ENCODE peak calls at places on chromosome 2, in nine cellular contexts. One of them, this sample, is unnamed.
A peak's percentile ranks its signal among the peaks of the same experiment; 100 is the strongest.

GRCh38 chr2:109207201-109207600 is 78.2 kb downstream of the SH3RF3 start:
- DNase-seq in heart right ventricle: no peak
- DNase-seq in keratinocyte: no peak
- DNase-seq in CD8-positive, alpha-beta memory T cell: no peak
- DNase-seq in hepatocyte: no peak
- DNase-seq in psoas muscle: no peak
- DNase-seq in RWPE1: no peak
- DNase-seq in endothelial cell of umbilical vein: no peak
- DNase-seq in CD4-positive, alpha-beta T cell: no peak
- DNase-seq in this sample: no peak

GRCh38 chr2:75099521-75099922 is 99.8 kb downstream of the TACR1 start:
- DNase-seq in keratinocyte: no peak
- DNase-seq in hepatocyte: no peak
- DNase-seq in RWPE1: no peak
- DNase-seq in psoas muscle: no peak
- DNase-seq in CD4-positive, alpha-beta T cell: no peak
- DNase-seq in CD8-positive, alpha-beta memory T cell: no peak
- DNase-seq in heart right ventricle: no peak
- DNase-seq in endothelial cell of umbilical vein: no peak
- DNase-seq in this sample: no peak

GRCh38 chr2:161207941-161208340 is 47.7 kb downstream of the TANK start:
- DNase-seq in RWPE1: no peak
- DNase-seq in keratinocyte: no peak
- DNase-seq in CD8-positive, alpha-beta memory T cell: no peak
- DNase-seq in heart right ventricle: no peak
- DNase-seq in hepatocyte: no peak
- DNase-seq in psoas muscle: no peak
- DNase-seq in CD4-positive, alpha-beta T cell: no peak
- DNase-seq in endothelial cell of umbilical vein: peak; percentile 77
- DNase-seq in this sample: no peak

GRCh38 chr2:9979977-9980376 is 28.5 kb downstream of the GRHL1 start:
- DNase-seq in CD8-positive, alpha-beta memory T cell: no peak
- DNase-seq in CD4-positive, alpha-beta T cell: no peak
- DNase-seq in RWPE1: no peak
- DNase-seq in endothelial cell of umbilical vein: no peak
- DNase-seq in heart right ventricle: no peak
- DNase-seq in psoas muscle: no peak
- DNase-seq in keratinocyte: no peak
- DNase-seq in hepatocyte: no peak
- DNase-seq in this sample: no peak

GRCh38 chr2:74457549-74458131 is 598 bp upstream of the WBP1 start:
- DNase-seq in RWPE1: peak; percentile 48
- DNase-seq in heart right ventricle: peak; percentile 63
- DNase-seq in hepatocyte: peak; percentile 91
- DNase-seq in endothelial cell of umbilical vein: no peak
- DNase-seq in psoas muscle: peak; percentile 77
- DNase-seq in keratinocyte: no peak
- DNase-seq in CD8-positive, alpha-beta memory T cell: peak; percentile 79
- DNase-seq in CD4-positive, alpha-beta T cell: peak; percentile 70
- DNase-seq in this sample: peak; percentile 54

GRCh38 chr2:8178916-8179315 is 502.9 kb upstream of the ID2 start:
- DNase-seq in CD8-positive, alpha-beta memory T cell: no peak
- DNase-seq in endothelial cell of umbilical vein: no peak
- DNase-seq in keratinocyte: no peak
- DNase-seq in psoas muscle: no peak
- DNase-seq in heart right ventricle: no peak
- DNase-seq in RWPE1: no peak
- DNase-seq in hepatocyte: no peak
- DNase-seq in CD4-positive, alpha-beta T cell: no peak
- DNase-seq in this sample: no peak

GRCh38 chr2:128003463-128003862 is 24.4 kb downstream of the SAP130 start:
- DNase-seq in endothelial cell of umbilical vein: no peak
- DNase-seq in CD8-positive, alpha-beta memory T cell: no peak
- DNase-seq in RWPE1: no peak
- DNase-seq in hepatocyte: no peak
- DNase-seq in keratinocyte: no peak
- DNase-seq in psoas muscle: no peak
- DNase-seq in heart right ventricle: no peak
- DNase-seq in CD4-positive, alpha-beta T cell: no peak
- DNase-seq in this sample: no peak

GRCh38 chr2:136139601-136140000 is 21.7 kb upstream of the CXCR4 start:
- DNase-seq in keratinocyte: no peak
- DNase-seq in hepatocyte: no peak
- DNase-seq in RWPE1: no peak
- DNase-seq in heart right ventricle: no peak
- DNase-seq in psoas muscle: no peak
- DNase-seq in CD8-positive, alpha-beta memory T cell: no peak
- DNase-seq in endothelial cell of umbilical vein: no peak
- DNase-seq in CD4-positive, alpha-beta T cell: no peak
- DNase-seq in this sample: no peak

DNA sequence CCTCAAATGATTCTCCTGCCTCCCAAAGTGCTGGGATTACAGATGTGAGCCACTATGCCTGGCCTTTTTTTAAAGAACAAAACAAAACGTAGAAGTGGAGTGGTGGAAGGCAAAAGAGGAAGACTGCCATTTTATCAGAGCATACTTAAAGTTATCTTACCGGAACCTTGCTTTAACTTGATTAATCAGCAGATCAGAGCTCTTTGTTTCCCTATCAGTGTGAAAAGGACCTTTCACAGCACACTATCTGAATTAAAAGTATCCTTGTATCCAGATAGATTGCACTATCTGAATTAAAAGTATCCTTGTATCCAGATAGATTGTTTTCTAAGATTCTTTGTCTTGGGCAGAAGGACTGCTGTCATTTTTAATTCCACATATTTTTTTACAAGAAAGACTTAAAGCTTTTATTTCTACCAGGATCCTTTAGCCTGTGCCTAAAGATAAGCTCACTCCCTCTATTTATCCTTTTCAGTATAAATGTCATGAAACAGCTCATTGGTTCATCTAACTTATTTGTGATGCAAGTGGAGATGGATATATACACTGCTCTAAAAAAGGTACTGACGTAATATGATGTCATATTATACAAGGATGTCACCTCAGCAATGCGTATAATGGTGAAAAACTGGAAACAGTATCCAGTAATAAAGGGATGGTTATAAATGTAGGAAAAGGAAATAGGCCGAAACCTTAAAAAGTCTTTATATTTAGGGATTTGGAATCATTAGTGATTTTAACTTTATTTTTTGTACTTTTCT is 17.8 kb downstream of the GMCL1 start:
- DNase-seq in keratinocyte: no peak
- DNase-seq in CD4-positive, alpha-beta T cell: no peak
- DNase-seq in hepatocyte: no peak
- DNase-seq in CD8-positive, alpha-beta memory T cell: no peak
- DNase-seq in heart right ventricle: no peak
- DNase-seq in RWPE1: no peak
- DNase-seq in endothelial cell of umbilical vein: no peak
- DNase-seq in psoas muscle: no peak
- DNase-seq in this sample: no peak
- H3K27ac ChIP-seq in keratinocyte: no peak overlapping the region
- H3K27ac ChIP-seq in CD4-positive, alpha-beta T cell: no peak overlapping the region
- H3K27ac ChIP-seq in hepatocyte: no peak overlapping the region
- H3K27ac ChIP-seq in CD8-positive, alpha-beta memory T cell: no peak overlapping the region
- H3K27ac ChIP-seq in heart right ventricle: no peak overlapping the region
- H3K27ac ChIP-seq in RWPE1: no peak overlapping the region
- H3K27ac ChIP-seq in endothelial cell of umbilical vein: no peak overlapping the region
- H3K27ac ChIP-seq in psoas muscle: no peak overlapping the region
- H3K27ac ChIP-seq in this sample: no peak overlapping the region

GRCh38 chr2:15177103-15177502 is 384.0 kb downstream of the NBAS start:
- DNase-seq in heart right ventricle: no peak
- DNase-seq in hepatocyte: no peak
- DNase-seq in psoas muscle: no peak
- DNase-seq in CD8-positive, alpha-beta memory T cell: peak; percentile 38
- DNase-seq in endothelial cell of umbilical vein: no peak
- DNase-seq in CD4-positive, alpha-beta T cell: peak; percentile 15
- DNase-seq in keratinocyte: no peak
- DNase-seq in RWPE1: no peak
- DNase-seq in this sample: no peak
- H3K27ac ChIP-seq in heart right ventricle: no peak overlapping the region
- H3K27ac ChIP-seq in hepatocyte: no peak overlapping the region
- H3K27ac ChIP-seq in psoas muscle: no peak overlapping the region
- H3K27ac ChIP-seq in CD8-positive, alpha-beta memory T cell: no peak overlapping the region
- H3K27ac ChIP-seq in endothelial cell of umbilical vein: no peak overlapping the region
- H3K27ac ChIP-seq in CD4-positive, alpha-beta T cell: no peak overlapping the region
- H3K27ac ChIP-seq in keratinocyte: no peak overlapping the region
- H3K27ac ChIP-seq in RWPE1: no peak overlapping the region
- H3K27ac ChIP-seq in this sample: no peak overlapping the region

GRCh38 chr2:134932864-134933526 is 14.4 kb downstream of the CCNT2 start:
- DNase-seq in keratinocyte: no peak
- DNase-seq in heart right ventricle: no peak
- DNase-seq in RWPE1: no peak
- DNase-seq in CD8-positive, alpha-beta memory T cell: no peak
- DNase-seq in psoas muscle: no peak
- DNase-seq in hepatocyte: no peak
- DNase-seq in CD4-positive, alpha-beta T cell: no peak
- DNase-seq in endothelial cell of umbilical vein: no peak
- DNase-seq in this sample: no peak

GRCh38 chr2:134933732-134934131 is 15.1 kb downstream of the CCNT2 start:
- DNase-seq in CD4-positive, alpha-beta T cell: no peak
- DNase-seq in RWPE1: no peak
- DNase-seq in CD8-positive, alpha-beta memory T cell: no peak
- DNase-seq in endothelial cell of umbilical vein: no peak
- DNase-seq in psoas muscle: no peak
- DNase-seq in keratinocyte: no peak
- DNase-seq in heart right ventricle: no peak
- DNase-seq in hepatocyte: no peak
- DNase-seq in this sample: no peak

GRCh38 chr2:134934150-134934549 is 15.5 kb downstream of the CCNT2 start:
- DNase-seq in endothelial cell of umbilical vein: no peak
- DNase-seq in keratinocyte: no peak
- DNase-seq in psoas muscle: no peak
- DNase-seq in hepatocyte: no peak
- DNase-seq in CD8-positive, alpha-beta memory T cell: no peak
- DNase-seq in heart right ventricle: no peak
- DNase-seq in RWPE1: no peak
- DNase-seq in CD4-positive, alpha-beta T cell: no peak
- DNase-seq in this sample: no peak

GRCh38 chr2:134934641-134935040 is 16.0 kb downstream of the CCNT2 start:
- DNase-seq in hepatocyte: no peak
- DNase-seq in psoas muscle: no peak
- DNase-seq in heart right ventricle: no peak
- DNase-seq in endothelial cell of umbilical vein: peak; percentile 10
- DNase-seq in keratinocyte: no peak
- DNase-seq in CD4-positive, alpha-beta T cell: no peak
- DNase-seq in CD8-positive, alpha-beta memory T cell: no peak
- DNase-seq in RWPE1: peak; percentile 5
- DNase-seq in this sample: no peak

GRCh38 chr2:134936691-134937090 is 18.1 kb downstream of the CCNT2 start:
- DNase-seq in psoas muscle: no peak
- DNase-seq in heart right ventricle: no peak
- DNase-seq in RWPE1: no peak
- DNase-seq in keratinocyte: no peak
- DNase-seq in CD4-positive, alpha-beta T cell: no peak
- DNase-seq in hepatocyte: no peak
- DNase-seq in CD8-positive, alpha-beta memory T cell: no peak
- DNase-seq in endothelial cell of umbilical vein: no peak
- DNase-seq in this sample: no peak
- H3K27ac ChIP-seq in psoas muscle: no peak overlapping the region
- H3K27ac ChIP-seq in heart right ventricle: no peak overlapping the region
- H3K27ac ChIP-seq in RWPE1: no peak overlapping the region
- H3K27ac ChIP-seq in keratinocyte: no peak overlapping the region
- H3K27ac ChIP-seq in CD4-positive, alpha-beta T cell: no peak overlapping the region
- H3K27ac ChIP-seq in hepatocyte: no peak overlapping the region
- H3K27ac ChIP-seq in CD8-positive, alpha-beta memory T cell: no peak overlapping the region
- H3K27ac ChIP-seq in endothelial cell of umbilical vein: no peak overlapping the region
- H3K27ac ChIP-seq in this sample: no peak overlapping the region

GRCh38 chr2:238597638-238598528 is 171.2 kb downstream of the ASB1 start:
- DNase-seq in RWPE1: no peak
- DNase-seq in keratinocyte: no peak
- DNase-seq in CD8-positive, alpha-beta memory T cell: no peak
- DNase-seq in heart right ventricle: no peak
- DNase-seq in CD4-positive, alpha-beta T cell: no peak
- DNase-seq in hepatocyte: no peak
- DNase-seq in psoas muscle: no peak
- DNase-seq in endothelial cell of umbilical vein: no peak
- DNase-seq in this sample: no peak

GRCh38 chr2:238598802-238599530 is 172.2 kb downstream of the ASB1 start:
- DNase-seq in endothelial cell of umbilical vein: no peak
- DNase-seq in CD4-positive, alpha-beta T cell: no peak
- DNase-seq in heart right ventricle: no peak
- DNase-seq in RWPE1: no peak
- DNase-seq in CD8-positive, alpha-beta memory T cell: no peak
- DNase-seq in keratinocyte: no peak
- DNase-seq in psoas muscle: no peak
- DNase-seq in hepatocyte: no peak
- DNase-seq in this sample: no peak

GRCh38 chr2:238595750-238596570 is 169.2 kb downstream of the ASB1 start:
- DNase-seq in keratinocyte: no peak
- DNase-seq in endothelial cell of umbilical vein: no peak
- DNase-seq in CD8-positive, alpha-beta memory T cell: no peak
- DNase-seq in psoas muscle: no peak
- DNase-seq in CD4-positive, alpha-beta T cell: no peak
- DNase-seq in heart right ventricle: no peak
- DNase-seq in RWPE1: no peak
- DNase-seq in hepatocyte: no peak
- DNase-seq in this sample: no peak

GRCh38 chr2:238594796-238595749 is 168.3 kb downstream of the ASB1 start:
- DNase-seq in CD8-positive, alpha-beta memory T cell: no peak
- DNase-seq in keratinocyte: no peak
- DNase-seq in RWPE1: no peak
- DNase-seq in hepatocyte: no peak
- DNase-seq in psoas muscle: no peak
- DNase-seq in heart right ventricle: no peak
- DNase-seq in endothelial cell of umbilical vein: no peak
- DNase-seq in CD4-positive, alpha-beta T cell: no peak
- DNase-seq in this sample: no peak

DNA sequence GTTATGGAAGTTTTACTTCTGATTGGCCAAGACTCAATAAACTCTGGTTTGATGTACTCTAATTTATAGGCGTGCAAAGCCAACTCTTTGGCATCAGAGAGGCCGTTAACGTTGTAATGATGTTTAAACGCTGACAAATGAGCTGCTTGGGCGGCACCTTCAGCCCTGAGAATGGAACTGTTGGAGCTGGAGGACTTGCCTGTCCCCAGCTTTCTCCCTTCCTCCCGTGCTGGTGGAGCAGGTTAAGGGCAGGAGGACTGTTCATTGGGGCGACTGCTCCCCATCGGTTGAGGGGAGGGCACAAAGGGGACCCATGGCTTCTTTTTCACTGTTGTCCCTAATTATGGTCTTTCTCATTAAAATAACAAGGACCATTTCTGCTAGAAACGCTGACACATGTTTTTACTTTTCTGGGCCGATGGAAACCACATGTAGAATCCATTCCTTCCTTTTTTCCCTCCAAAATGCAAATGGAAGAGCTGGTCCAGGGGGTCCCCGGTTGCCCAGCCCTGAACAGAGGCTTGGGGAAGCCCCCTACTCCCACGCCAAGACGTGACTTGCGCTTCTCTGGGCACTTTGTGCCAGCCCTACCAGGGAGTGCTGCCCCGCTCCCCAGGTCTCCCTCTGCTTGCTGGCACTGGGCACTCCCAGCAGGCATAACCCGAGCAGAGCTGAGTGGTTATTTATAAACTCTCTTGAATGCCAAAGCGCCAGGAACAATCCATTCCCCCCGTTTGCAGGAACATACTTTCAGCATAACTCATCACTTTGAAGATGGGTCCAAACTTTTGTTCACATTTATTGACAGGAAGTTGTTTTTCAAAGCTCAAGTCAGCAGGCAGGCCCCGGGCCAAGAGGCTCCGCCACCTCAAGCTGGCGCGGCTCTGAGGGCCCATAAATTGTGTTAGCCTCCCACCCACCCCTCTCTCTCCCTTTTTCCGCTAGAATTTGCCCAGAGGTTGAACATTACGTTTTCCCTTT is 170.1 kb downstream of the ASB1 start:
- DNase-seq in endothelial cell of umbilical vein: peak; percentile 93
- DNase-seq in CD8-positive, alpha-beta memory T cell: no peak
- DNase-seq in keratinocyte: peak; percentile 70
- DNase-seq in heart right ventricle: peak; percentile 51
- DNase-seq in CD4-positive, alpha-beta T cell: no peak
- DNase-seq in RWPE1: peak; percentile 94
- DNase-seq in hepatocyte: peak; percentile 69
- DNase-seq in psoas muscle: peak; percentile 85
- DNase-seq in this sample: no peak
- H3K27ac ChIP-seq in endothelial cell of umbilical vein: peak overlapping the region; percentile 29
- H3K27ac ChIP-seq in CD8-positive, alpha-beta memory T cell: no peak overlapping the region
- H3K27ac ChIP-seq in keratinocyte: peak overlapping the region; percentile 29
- H3K27ac ChIP-seq in heart right ventricle: peak overlapping the region; percentile 79
- H3K27ac ChIP-seq in CD4-positive, alpha-beta T cell: no peak overlapping the region
- H3K27ac ChIP-seq in RWPE1: peak overlapping the region; percentile 87
- H3K27ac ChIP-seq in hepatocyte: peak overlapping the region; percentile 60
- H3K27ac ChIP-seq in psoas muscle: peak overlapping the region; percentile 66
- H3K27ac ChIP-seq in this sample: no peak overlapping the region

This sample was measured in substantia nigra.